ENCODE peak calls at places on chromosomes 16 and 17, in six cellular contexts. E is H9, B is cardiac muscle cell, K is stomach, C is Karpas-422, H is body of pancreas. Y is an unnamed sample. For H3K27me3 and H3K4me1, the result is how much of the 10 kb centered on the place peaks cover.

GRCh38 chr17:71316498-71316897 is 804.3 kb upstream of the SOX9 start:
- DNase-seq in E (no peak), B (no peak), K (no peak), C (no peak), H (no peak), Y (no peak)

GRCh38 chr17:80822700-80823410 is 168.8 kb upstream of the CHMP6 start:
- DNase-seq in E (no peak), B (no peak), K (no peak), C (no peak), H (no peak), Y (no peak)

GRCh38 chr17:8145811-8146210 is 6.4 kb downstream of the PER1 start:
- DNase-seq in E (no peak), B (no peak), K (no peak), C (no peak), H (no peak), Y (no peak)

GRCh38 chr17:82985973-82986372 is 93.4 kb upstream of the METRNL start:
- DNase-seq in E (peak), B (peak), K (peak), C (no peak), H (peak), Y (peak)

GRCh38 chr17:143785-144281 is 6.5 kb downstream of the SCGB1C2 start:
- DNase-seq in E (peak), B (peak), K (peak), C (peak), H (peak), Y (peak)

GRCh38 chr16:11379420-11379819 is 34.2 kb downstream of the RMI2 start:
- DNase-seq in E (no peak), B (no peak), K (peak), C (no peak), H (no peak), Y (peak)

GRCh38 chr17:75853410-75853809 is 1.7 kb downstream of the WBP2 start:
- DNase-seq in E (no peak), B (no peak), K (no peak), C (no peak), H (no peak), Y (no peak)

GRCh38 chr17:33955461-33955860 is 299.6 kb upstream of the CCL2 start:
- DNase-seq in E (no peak), B (no peak), K (no peak), C (no peak), H (no peak), Y (no peak)

GRCh38 chr16:11615756-11616447 is 29.2 kb upstream of the LITAF start:
- DNase-seq in E (peak), B (no peak), K (no peak), C (no peak), H (no peak), Y (no peak)

GRCh38 chr16:50372611-50373344 is 4.0 kb upstream of the BRD7 start:
- DNase-seq in E (no peak), B (no peak), K (no peak), C (no peak), H (no peak), Y (no peak)

GRCh38 chr16:88739139-88739974 is 33.1 kb downstream of the CTU2 start:
- DNase-seq in E (no peak), B (no peak), K (no peak), C (no peak), H (no peak), Y (no peak)

GRCh38 chr16:11201498-11202259 is 54.3 kb downstream of the SOCS1 start:
- DNase-seq in E (peak), B (peak), K (peak), C (no peak), H (no peak), Y (no peak)

GRCh38 chr16:75519175-75519574 is 16.7 kb downstream of the CHST5 start:
- DNase-seq in E (no peak), B (no peak), K (no peak), C (no peak), H (no peak), Y (no peak)

DNA sequence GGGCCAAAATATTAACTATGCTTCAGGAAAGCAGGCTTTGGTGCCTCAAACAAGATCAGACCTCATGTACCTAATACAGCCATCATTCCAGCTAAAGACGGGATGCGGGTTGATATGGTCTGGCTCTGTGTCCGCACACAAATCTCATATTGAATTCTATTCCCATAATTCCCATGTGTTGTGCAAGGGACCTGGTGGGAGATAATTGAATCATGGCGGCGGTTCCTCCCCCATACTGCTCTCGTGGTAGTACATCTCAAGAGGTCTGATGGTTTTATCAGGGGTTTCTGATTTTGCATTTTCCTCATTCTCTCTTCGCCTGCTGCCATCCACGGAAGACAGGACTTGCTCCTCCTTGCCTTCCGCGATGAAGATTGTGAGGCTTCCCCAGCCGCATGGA is 19.1 kb upstream of the CHST6 start:
- DNase-seq in E (no peak), B (no peak), K (no peak), C (no peak), H (no peak), Y (no peak)
- H3K27me3 ChIP-seq in E (under half), B (under half), K (under half), C (under half), H (under half), Y (under half)

DNA sequence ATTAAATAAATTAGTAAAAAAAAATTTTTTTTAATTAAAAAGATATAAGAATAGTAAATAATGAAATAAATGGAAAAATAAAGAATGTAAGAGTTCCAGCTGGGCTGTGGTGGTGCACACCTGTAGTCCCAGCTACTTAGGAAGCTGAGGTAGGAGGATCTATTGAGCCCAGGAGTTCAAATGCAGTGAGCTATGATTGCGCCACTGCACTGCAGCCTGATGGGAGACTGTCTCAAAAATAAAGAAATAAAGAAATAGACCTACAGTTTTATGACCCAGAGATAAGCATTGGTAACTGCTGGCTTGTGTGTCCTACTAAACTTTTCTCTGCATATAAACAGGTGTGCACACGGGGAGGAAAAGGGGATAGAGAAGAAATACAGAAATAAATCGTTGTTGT is 7.8 kb upstream of the PDP2 start:
- DNase-seq in E (no peak), B (no peak), K (no peak), C (no peak), H (no peak), Y (no peak)
- H3K27ac ChIP-seq in E (no peak), B (no peak), K (peak), C (no peak), H (no peak), Y (peak)

DNA sequence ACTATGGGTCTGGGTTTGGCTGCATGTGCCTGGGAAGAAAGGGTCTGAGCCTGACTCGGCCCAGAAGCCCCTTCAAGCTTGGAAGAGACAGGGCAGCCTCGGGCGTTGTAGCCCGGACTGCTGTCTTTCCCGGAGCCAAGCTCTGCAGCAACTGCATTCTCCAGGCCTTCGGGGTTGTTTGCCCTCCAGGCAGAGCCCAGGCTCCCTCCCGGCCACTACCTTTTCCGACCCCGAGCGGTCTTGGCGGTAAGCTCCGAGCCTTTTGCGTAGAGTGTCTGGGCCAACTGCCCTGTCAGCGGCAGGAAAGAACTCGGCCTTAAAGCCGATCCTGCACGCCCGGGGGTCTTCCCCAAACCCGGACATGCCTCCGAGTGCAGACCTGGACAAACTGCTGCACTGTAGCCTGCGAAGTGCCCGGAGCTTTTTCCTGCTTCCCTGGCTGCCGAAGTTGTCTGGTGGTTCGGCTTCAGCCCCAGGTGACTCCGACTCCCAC is 1.3 kb downstream of the LHX1 start:
- DNase-seq in E (no peak), B (no peak), K (no peak), C (no peak), H (no peak), Y (no peak)
- H3K4me1 ChIP-seq in E (under half), B (under half), K (half or more), C (under half), H (half or more), Y (half or more)

DNA sequence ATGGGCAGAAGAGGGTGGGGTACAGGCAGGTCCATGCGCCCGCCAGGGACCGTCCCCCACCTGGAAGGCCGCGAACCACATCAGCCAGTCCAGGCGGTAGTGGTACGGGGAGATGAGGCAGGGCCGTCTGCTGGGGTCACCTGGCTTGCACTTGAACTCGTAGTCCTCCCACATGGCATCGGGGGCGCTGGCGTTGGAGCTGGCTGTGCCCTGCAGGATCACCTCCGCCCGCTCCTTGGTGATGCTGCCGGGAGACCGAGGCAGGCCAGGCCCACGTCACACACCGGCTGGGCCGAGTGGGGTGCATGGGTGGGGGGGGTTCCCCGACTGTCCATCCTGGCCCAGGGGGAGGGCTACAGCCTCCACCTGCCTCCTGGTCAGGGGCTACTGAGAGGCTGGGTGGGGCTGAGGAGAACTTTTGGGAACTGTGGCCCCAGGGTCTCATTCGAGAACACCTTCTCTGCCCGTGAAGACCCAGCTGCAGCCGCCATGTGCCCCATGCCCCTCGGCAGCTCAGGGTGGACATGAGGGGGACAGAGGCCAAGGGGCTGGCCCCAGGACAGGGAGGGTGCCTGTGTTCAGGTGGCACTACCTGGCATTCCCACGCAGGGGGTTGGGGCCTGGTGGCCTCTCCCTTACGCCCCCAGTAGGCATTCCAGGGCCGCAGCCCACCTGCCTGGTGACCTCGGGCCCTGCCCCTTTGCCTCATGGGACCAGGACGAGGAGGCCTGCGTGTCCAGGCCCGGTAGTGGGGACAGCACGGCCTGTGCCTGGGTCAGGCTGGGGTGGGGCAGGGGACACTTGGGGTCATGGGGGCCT is 69.5 kb upstream of the GNG13 start:
- DNase-seq in E (no peak), B (no peak), K (no peak), C (no peak), H (no peak), Y (no peak)
- H3K27me3 ChIP-seq in E (under half), B (under half), K (under half), C (under half), H (under half), Y (under half)

GRCh38 chr16:1170076-1170418 is 17.1 kb downstream of the CACNA1H start:
- DNase-seq in E (no peak), B (no peak), K (no peak), C (no peak), H (no peak), Y (no peak)
- H3K27ac ChIP-seq in E (no peak), B (no peak), K (peak), C (no peak), H (no peak), Y (no peak)

DNA sequence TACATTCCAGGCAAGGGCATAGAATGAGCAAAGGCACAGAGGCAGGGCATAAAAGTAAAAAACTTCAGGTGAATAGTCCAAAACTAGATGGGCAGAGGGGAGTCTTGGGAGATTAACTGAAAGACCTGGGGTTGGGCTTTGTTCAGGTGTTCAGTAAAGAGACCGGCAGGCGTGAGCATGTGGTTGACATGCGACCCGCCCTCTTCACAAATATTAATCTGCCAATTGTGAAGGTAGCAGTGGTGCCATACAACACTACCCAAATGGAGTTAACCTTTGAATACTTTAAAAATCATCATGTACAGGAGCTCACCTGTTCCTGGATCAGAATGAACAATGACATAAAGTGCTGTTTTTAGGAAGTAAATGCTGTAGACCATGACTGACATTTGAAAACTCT is 225.5 kb downstream of the LGALS9B start:
- DNase-seq in E (no peak), B (no peak), K (no peak), C (no peak), H (no peak), Y (no peak)
- H3K4me1 ChIP-seq in E (under half), B (under half), K (under half), C (under half), H (under half), Y (under half)

GRCh38 chr17:73404246-73404645 is 92.4 kb upstream of the CDC42EP4 start:
- DNase-seq in E (no peak), B (no peak), K (no peak), C (no peak), H (no peak), Y (no peak)
- H3K27me3 ChIP-seq in E (under half), B (under half), K (under half), C (under half), H (under half), Y (under half)

GRCh38 chr16:70678121-70678897 is 7.5 kb downstream of the MTSS2 start:
- DNase-seq in E (no peak), B (no peak), K (no peak), C (no peak), H (no peak), Y (no peak)

GRCh38 chr16:70675851-70676513 is 9.9 kb downstream of the MTSS2 start:
- DNase-seq in E (no peak), B (no peak), K (no peak), C (no peak), H (no peak), Y (no peak)

GRCh38 chr16:70676571-70677498 is 9.0 kb downstream of the MTSS2 start:
- DNase-seq in E (no peak), B (no peak), K (no peak), C (no peak), H (no peak), Y (no peak)

GRCh38 chr16:70678898-70679652 is 6.8 kb downstream of the MTSS2 start:
- DNase-seq in E (no peak), B (no peak), K (no peak), C (no peak), H (no peak), Y (no peak)

DNA sequence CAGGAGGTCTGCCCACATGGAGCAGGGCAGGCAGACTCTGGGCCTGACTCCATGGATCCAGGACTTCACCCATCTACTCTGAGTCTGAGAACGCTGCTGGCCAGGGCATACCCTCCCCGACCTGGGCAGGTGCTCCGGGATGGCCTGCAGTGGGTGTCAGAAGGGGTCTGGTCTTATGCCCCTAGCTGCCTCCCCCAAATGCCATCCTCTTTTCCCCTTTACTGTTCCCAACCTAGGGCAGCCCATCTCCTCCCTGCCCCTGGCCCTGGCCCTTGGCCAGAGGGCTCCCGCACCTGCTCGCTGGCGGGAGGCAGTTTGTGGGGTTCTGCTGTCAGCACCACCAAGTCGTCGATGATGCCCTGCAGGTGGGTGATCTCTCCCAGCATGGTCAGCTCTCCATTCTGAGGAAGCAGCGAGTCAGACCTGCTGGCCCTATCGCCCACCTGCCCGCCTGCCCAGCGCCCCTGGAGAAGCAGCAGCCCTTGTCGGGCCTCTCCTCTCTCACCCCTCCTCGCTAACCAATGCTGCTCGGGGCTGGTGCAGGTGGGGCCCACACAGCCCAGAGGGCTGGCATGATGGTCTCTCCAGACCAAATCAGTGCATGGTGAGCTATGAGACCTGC is 8.2 kb downstream of the MTSS2 start:
- DNase-seq in E (no peak), B (no peak), K (no peak), C (no peak), H (no peak), Y (no peak)
- H3K27ac ChIP-seq in E (no peak), B (no peak), K (no peak), C (no peak), H (no peak), Y (no peak)

GRCh38 chr17:28907052-28907438 is 4.2 kb upstream of the DHRS13 start:
- DNase-seq in E (no peak), B (no peak), K (no peak), C (no peak), H (no peak), Y (no peak)
- H3K4me1 ChIP-seq in E (under half), B (under half), K (under half), C (under half), H (under half), Y (under half)

DNA sequence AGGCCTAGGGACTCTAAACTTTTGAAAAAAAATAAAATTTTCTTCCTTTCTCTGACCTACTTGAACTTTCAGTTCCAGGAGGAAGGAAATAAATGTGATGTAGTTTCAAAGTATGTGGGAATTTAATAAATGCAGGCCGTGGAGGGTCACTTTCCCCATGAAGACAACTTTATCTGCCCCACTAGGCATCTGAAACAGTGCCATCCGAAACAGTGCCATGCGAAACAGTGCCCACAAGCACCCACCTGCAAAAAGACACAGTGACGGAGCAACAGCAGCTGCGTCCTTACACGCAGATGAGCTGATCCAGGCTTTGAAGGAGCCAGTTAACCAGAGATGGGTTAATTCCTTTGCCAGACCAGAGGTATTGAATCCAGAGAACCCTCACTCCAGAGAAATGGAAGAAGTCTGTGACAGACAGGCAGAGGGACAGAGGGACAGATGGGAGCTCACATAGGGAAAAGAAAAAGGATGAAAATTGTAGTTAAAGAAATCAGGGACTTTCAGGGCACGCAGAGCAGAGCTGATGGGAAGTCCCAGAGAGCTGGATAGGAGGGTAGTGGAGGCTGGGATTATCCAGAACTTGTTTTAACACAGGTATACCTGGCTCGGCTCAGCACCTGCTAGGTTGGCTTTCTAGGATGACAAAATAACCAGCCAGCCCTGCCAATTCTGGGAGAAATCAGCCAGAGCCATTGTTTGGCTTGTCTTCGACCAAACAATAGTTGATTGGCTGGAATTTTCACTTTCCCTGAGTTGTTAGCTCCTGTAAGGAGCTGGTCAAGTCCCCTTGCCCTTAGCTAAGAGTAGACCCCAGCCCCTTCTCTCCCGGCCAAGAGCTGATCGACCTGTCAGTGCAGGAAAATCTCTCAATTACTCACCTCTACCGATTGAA is 17.1 kb upstream of the HOXB13 start:
- DNase-seq in E (no peak), B (no peak), K (no peak), C (no peak), H (no peak), Y (no peak)
- H3K27me3 ChIP-seq in E (half or more), B (half or more), K (under half), C (under half), H (under half), Y (half or more)

Y was measured in CD4-positive, alpha-beta memory T cell.